ENCODE peak calls at places on chromosomes 2 and 18, in seven cellular contexts. One of them, this sample, is unnamed.
A peak's percentile ranks its signal among the peaks of the same experiment; 100 is the strongest.

GRCh38 chr2:69061518-69061917 is 48.5 kb downstream of the ANTXR1 start:
- DNase-seq in naive B cell: no peak
- DNase-seq in mesothelial cell of epicardium: no peak
- DNase-seq in GM03348: no peak
- DNase-seq in Daoy: no peak
- DNase-seq in activated CD4-positive, alpha-beta T cell treated with anti-CD3 and anti-CD28 coated beads for 24 hours: no peak
- DNase-seq in heart right ventricle: no peak
- DNase-seq in this sample: no peak

GRCh38 chr2:26550276-26551015 is 72.5 kb upstream of the OTOF start:
- DNase-seq in GM03348: no peak
- DNase-seq in heart right ventricle: no peak
- DNase-seq in Daoy: no peak
- DNase-seq in activated CD4-positive, alpha-beta T cell treated with anti-CD3 and anti-CD28 coated beads for 24 hours: no peak
- DNase-seq in naive B cell: no peak
- DNase-seq in mesothelial cell of epicardium: no peak
- DNase-seq in this sample: no peak

GRCh38 chr18:78831603-78832002 is 148.0 kb upstream of the SALL3 start:
- DNase-seq in naive B cell: no peak
- DNase-seq in mesothelial cell of epicardium: no peak
- DNase-seq in heart right ventricle: no peak
- DNase-seq in GM03348: no peak
- DNase-seq in Daoy: no peak
- DNase-seq in activated CD4-positive, alpha-beta T cell treated with anti-CD3 and anti-CD28 coated beads for 24 hours: no peak
- DNase-seq in this sample: no peak

GRCh38 chr2:207676827-207677354 is 34.5 kb upstream of the CCNYL1 start:
- DNase-seq in heart right ventricle: no peak
- DNase-seq in naive B cell: no peak
- DNase-seq in mesothelial cell of epicardium: no peak
- DNase-seq in GM03348: peak; percentile 67
- DNase-seq in activated CD4-positive, alpha-beta T cell treated with anti-CD3 and anti-CD28 coated beads for 24 hours: no peak
- DNase-seq in Daoy: peak; percentile 69
- DNase-seq in this sample: no peak

GRCh38 chr18:78423776-78424175 is 555.8 kb upstream of the SALL3 start:
- DNase-seq in GM03348: no peak
- DNase-seq in activated CD4-positive, alpha-beta T cell treated with anti-CD3 and anti-CD28 coated beads for 24 hours: no peak
- DNase-seq in mesothelial cell of epicardium: no peak
- DNase-seq in Daoy: no peak
- DNase-seq in heart right ventricle: no peak
- DNase-seq in naive B cell: no peak
- DNase-seq in this sample: no peak

GRCh38 chr2:98118161-98118560 is 31.2 kb downstream of the VWA3B start:
- DNase-seq in naive B cell: no peak
- DNase-seq in GM03348: peak; percentile 11
- DNase-seq in activated CD4-positive, alpha-beta T cell treated with anti-CD3 and anti-CD28 coated beads for 24 hours: no peak
- DNase-seq in mesothelial cell of epicardium: no peak
- DNase-seq in Daoy: peak; percentile 71
- DNase-seq in heart right ventricle: no peak
- DNase-seq in this sample: no peak

GRCh38 chr2:128416366-128416765 is 97.7 kb upstream of the HS6ST1 start:
- DNase-seq in heart right ventricle: no peak
- DNase-seq in activated CD4-positive, alpha-beta T cell treated with anti-CD3 and anti-CD28 coated beads for 24 hours: no peak
- DNase-seq in mesothelial cell of epicardium: no peak
- DNase-seq in Daoy: no peak
- DNase-seq in naive B cell: no peak
- DNase-seq in GM03348: no peak
- DNase-seq in this sample: peak; percentile 1

GRCh38 chr18:77223653-77224052 is 26.0 kb upstream of the GALR1 start:
- DNase-seq in naive B cell: no peak
- DNase-seq in GM03348: peak; percentile 66
- DNase-seq in heart right ventricle: no peak
- DNase-seq in activated CD4-positive, alpha-beta T cell treated with anti-CD3 and anti-CD28 coated beads for 24 hours: no peak
- DNase-seq in Daoy: peak; percentile 26
- DNase-seq in mesothelial cell of epicardium: no peak
- DNase-seq in this sample: no peak

GRCh38 chr2:102052367-102052764 is 60.6 kb downstream of the IL1R2 start:
- DNase-seq in activated CD4-positive, alpha-beta T cell treated with anti-CD3 and anti-CD28 coated beads for 24 hours: no peak
- DNase-seq in mesothelial cell of epicardium: no peak
- DNase-seq in Daoy: no peak
- DNase-seq in naive B cell: no peak
- DNase-seq in heart right ventricle: no peak
- DNase-seq in GM03348: no peak
- DNase-seq in this sample: no peak

GRCh38 chr2:174485763-174486613 is 841 bp downstream of the GPR155 start:
- DNase-seq in mesothelial cell of epicardium: no peak
- DNase-seq in Daoy: peak; percentile 31
- DNase-seq in naive B cell: peak; percentile 16
- DNase-seq in GM03348: peak; percentile 21
- DNase-seq in activated CD4-positive, alpha-beta T cell treated with anti-CD3 and anti-CD28 coated beads for 24 hours: no peak
- DNase-seq in heart right ventricle: peak; percentile 24
- DNase-seq in this sample: no peak

GRCh38 chr18:71237636-71238035 is 948.8 kb downstream of the SOCS6 start:
- DNase-seq in GM03348: no peak
- DNase-seq in naive B cell: no peak
- DNase-seq in mesothelial cell of epicardium: no peak
- DNase-seq in heart right ventricle: no peak
- DNase-seq in activated CD4-positive, alpha-beta T cell treated with anti-CD3 and anti-CD28 coated beads for 24 hours: no peak
- DNase-seq in Daoy: peak; percentile 8
- DNase-seq in this sample: no peak

GRCh38 chr2:100520224-100520623 is 42.6 kb upstream of the PDCL3 start:
- DNase-seq in naive B cell: no peak
- DNase-seq in Daoy: no peak
- DNase-seq in heart right ventricle: no peak
- DNase-seq in activated CD4-positive, alpha-beta T cell treated with anti-CD3 and anti-CD28 coated beads for 24 hours: no peak
- DNase-seq in GM03348: no peak
- DNase-seq in mesothelial cell of epicardium: no peak
- DNase-seq in this sample: no peak

GRCh38 chr2:109707281-109708147 is 86.6 kb upstream of the RGPD5 start:
- DNase-seq in activated CD4-positive, alpha-beta T cell treated with anti-CD3 and anti-CD28 coated beads for 24 hours: no peak
- DNase-seq in mesothelial cell of epicardium: no peak
- DNase-seq in Daoy: no peak
- DNase-seq in GM03348: no peak
- DNase-seq in heart right ventricle: no peak
- DNase-seq in naive B cell: no peak
- DNase-seq in this sample: no peak

GRCh38 chr2:96899084-96899735 is 29.3 kb upstream of the SEMA4C start:
- DNase-seq in heart right ventricle: no peak
- DNase-seq in activated CD4-positive, alpha-beta T cell treated with anti-CD3 and anti-CD28 coated beads for 24 hours: no peak
- DNase-seq in mesothelial cell of epicardium: no peak
- DNase-seq in naive B cell: no peak
- DNase-seq in GM03348: no peak
- DNase-seq in Daoy: peak; percentile 46
- DNase-seq in this sample: no peak

GRCh38 chr2:241031436-241032165 is 33.2 kb downstream of the SNED1 start:
- DNase-seq in heart right ventricle: no peak
- DNase-seq in naive B cell: no peak
- DNase-seq in GM03348: no peak
- DNase-seq in activated CD4-positive, alpha-beta T cell treated with anti-CD3 and anti-CD28 coated beads for 24 hours: no peak
- DNase-seq in mesothelial cell of epicardium: no peak
- DNase-seq in Daoy: no peak
- DNase-seq in this sample: no peak

GRCh38 chr18:46281185-46282176 is 177.3 kb downstream of the HAUS1 start:
- DNase-seq in Daoy: peak; percentile 68
- DNase-seq in GM03348: peak; percentile 87
- DNase-seq in naive B cell: peak; percentile 33
- DNase-seq in mesothelial cell of epicardium: peak; percentile 40
- DNase-seq in heart right ventricle: peak; percentile 64
- DNase-seq in activated CD4-positive, alpha-beta T cell treated with anti-CD3 and anti-CD28 coated beads for 24 hours: peak; percentile 33
- DNase-seq in this sample: peak; percentile 58

This sample was measured in progenitor cell of endocrine pancreas.